ENCODE peak calls at places on chromosomes 5 and 9, in ten cellular contexts. V is left cardiac atrium; F is cortex of kidney; O is AG08396; G is A172; Q is caudate nucleus; L is frontal cortex; I is NCI-H1092; B is stimulated activated CD8-positive, alpha-beta memory T cell treated with anti-CD3 and anti-CD28 coated beads, Interleukin-2, amount 100 ng/mL, for 48 hours; X is HT-29. E is an unnamed sample.

GRCh38 chr5:143693691-143694252 is 118.2 kb upstream of the HMHB1 start:
- DNase-seq in G (no peak), X (no peak), I (no peak), V (no peak), O (no peak), B (no peak), Q (no peak), L (no peak), F (no peak), E (no peak)

GRCh38 chr5:42772265-42772993 is 15.8 kb downstream of the CCDC152 start:
- DNase-seq in Q (no peak), V (peak; percentile 7), B (no peak), X (no peak), I (no peak), G (no peak), F (no peak), O (no peak), L (no peak), E (no peak)

GRCh38 chr9:127183814-127184582 is 61.6 kb upstream of the ANGPTL2 start:
- DNase-seq in B (no peak), L (no peak), V (peak; percentile 61), X (no peak), O (peak; percentile 59), Q (no peak), G (no peak), F (no peak), I (no peak), E (no peak)

GRCh38 chr5:82593481-82593880 is 315.3 kb upstream of the RPS23 start:
- DNase-seq in G (no peak), I (no peak), L (no peak), F (no peak), Q (no peak), B (no peak), X (no peak), O (peak; percentile 12), V (no peak), E (no peak)

GRCh38 chr9:99357575-99357974 is 135.5 kb downstream of the SEC61B start:
- DNase-seq in L (no peak), Q (no peak), O (no peak), F (no peak), B (no peak), G (no peak), V (peak; percentile 63), X (no peak), I (no peak), E (no peak)

GRCh38 chr9:112224401-112225289 is 49.5 kb upstream of the SUSD1 start:
- DNase-seq in B (no peak), Q (no peak), V (no peak), O (peak; percentile 38), X (no peak), L (no peak), I (no peak), G (peak; percentile 3), F (no peak), E (no peak)

GRCh38 chr5:136374003-136374402 is 8.7 kb upstream of the TRPC7 start:
- DNase-seq in L (no peak), F (no peak), I (no peak), B (no peak), X (peak; percentile 54), O (no peak), G (peak; percentile 71), V (no peak), Q (no peak), E (peak; percentile 13)

GRCh38 chr5:66612226-66612625 is 16.0 kb downstream of the MAST4 start:
- DNase-seq in B (no peak), G (no peak), X (no peak), V (no peak), Q (no peak), F (no peak), I (no peak), L (no peak), O (no peak), E (no peak)

GRCh38 chr9:98775831-98776441 is 20.4 kb downstream of the ANKS6 start:
- DNase-seq in Q (no peak), I (peak; percentile 45), O (peak; percentile 82), G (peak; percentile 67), B (no peak), V (no peak), X (peak; percentile 65), F (no peak), L (peak; percentile 62), E (peak; percentile 67)

GRCh38 chr5:29367176-29367833 is 1826.2 kb upstream of the CDH6 start:
- DNase-seq in I (no peak), O (no peak), L (no peak), V (no peak), X (peak; percentile 19), B (no peak), G (no peak), F (no peak), Q (no peak), E (peak; percentile 12)

GRCh38 chr9:131875828-131876485 is 136.1 kb upstream of the RAPGEF1 start:
- DNase-seq in G (peak; percentile 68), F (no peak), L (no peak), O (peak; percentile 65), I (no peak), Q (no peak), B (no peak), X (no peak), V (no peak), E (no peak)

GRCh38 chr9:16275795-16276624 is 594.5 kb downstream of the BNC2 start:
- DNase-seq in F (no peak), O (no peak), V (peak; percentile 43), B (no peak), L (peak; percentile 27), Q (no peak), I (peak; percentile 94), G (no peak), X (no peak), E (no peak)